ENCODE peak calls at places on chromosome 5, in four cellular contexts. C is A549, I is heart left ventricle, E is tibial nerve. O is an unnamed sample.

GRCh38 chr5:17918373-17919104 is 284.3 kb downstream of the TAF11L14 start:
- DNase-seq in C (no peak), I (no peak), E (no peak), O (no peak)

GRCh38 chr5:63398346-63398745 is 563.9 kb downstream of the HTR1A start:
- DNase-seq in C (no peak), I (no peak), E (no peak), O (no peak)

GRCh38 chr5:159104058-159104651 is 4.4 kb upstream of the EBF1 start:
- DNase-seq in C (peak; percentile 35), I (no peak), E (no peak), O (no peak)

GRCh38 chr5:541888-542692 is 17.8 kb upstream of the SLC9A3 start:
- DNase-seq in C (no peak), I (no peak), E (no peak), O (no peak)

GRCh38 chr5:170444181-170444580 is 55.0 kb upstream of the KCNMB1 start:
- DNase-seq in C (no peak), I (no peak), E (no peak), O (no peak)

GRCh38 chr5:107431536-107431935 is 239.2 kb downstream of the EFNA5 start:
- DNase-seq in C (no peak), I (no peak), E (no peak), O (no peak)

GRCh38 chr5:2761921-2762488 is 10.5 kb upstream of the IRX2 start:
- DNase-seq in C (no peak), I (no peak), E (no peak), O (no peak)

GRCh38 chr5:134122530-134122929 is 8.0 kb downstream of the TCF7 start:
- DNase-seq in C (no peak), I (no peak), E (no peak), O (no peak)

GRCh38 chr5:96067902-96068614 is 106.4 kb upstream of the ELL2 start:
- DNase-seq in C (peak; percentile 36), I (no peak), E (no peak), O (no peak)

GRCh38 chr5:36876389-36876964 is at the start of gene NIPBL:
- DNase-seq in C (peak; percentile 73), I (peak; percentile 93), E (peak; percentile 90), O (peak; percentile 93)

GRCh38 chr5:36877667-36878420 is 1.3 kb downstream of the NIPBL start:
- DNase-seq in C (peak; percentile 49), I (no peak), E (no peak), O (no peak)

GRCh38 chr5:36875789-36876388 is 680 bp upstream of the NIPBL start:
- DNase-seq in C (peak; percentile 38), I (peak; percentile 85), E (peak; percentile 66), O (peak; percentile 78)

GRCh38 chr5:36878421-36879088 is 2.0 kb downstream of the NIPBL start:
- DNase-seq in C (no peak), I (no peak), E (no peak), O (no peak)

GRCh38 chr5:36876965-36877666 is 547 bp downstream of the NIPBL start:
- DNase-seq in C (peak; percentile 36), I (peak; percentile 59), E (peak; percentile 46), O (peak; percentile 55)
- H3K27ac ChIP-seq in C (peak overlapping the region; percentile 94), I (peak overlapping the region; percentile 95), E (peak overlapping the region; percentile 94), O (peak overlapping the region; percentile 91)

GRCh38 chr5:132372122-132372521 is 2.6 kb downstream of the SLC22A5 start:
- DNase-seq in C (no peak), I (no peak), E (no peak), O (no peak)
- H3K4me3 ChIP-seq in C (peak overlapping the region; percentile 87), I (no peak overlapping the region), E (no peak overlapping the region), O (peak overlapping the region; percentile 74)

GRCh38 chr5:55096186-55096585 is 6.3 kb upstream of the GZMA start:
- DNase-seq in C (no peak), I (no peak), E (no peak), O (no peak)
- H3K27ac ChIP-seq in C (no peak overlapping the region), I (no peak overlapping the region), E (no peak overlapping the region), O (no peak overlapping the region)

GRCh38 chr5:173231381-173231766 is 3.6 kb downstream of the NKX2-5 start:
- DNase-seq in C (no peak), I (no peak), E (no peak), O (no peak)

GRCh38 chr5:173234129-173234793 is 745 bp downstream of the NKX2-5 start:
- DNase-seq in C (no peak), I (no peak), E (no peak), O (no peak)

GRCh38 chr5:173233347-173234128 is 1.5 kb downstream of the NKX2-5 start:
- DNase-seq in C (no peak), I (no peak), E (no peak), O (no peak)

GRCh38 chr5:173231996-173232498 is 3.0 kb downstream of the NKX2-5 start:
- DNase-seq in C (no peak), I (no peak), E (no peak), O (no peak)

GRCh38 chr5:173232499-173233346 is 2.3 kb downstream of the NKX2-5 start:
- DNase-seq in C (no peak), I (no peak), E (no peak), O (no peak)
- H3K4me3 ChIP-seq in C (no peak overlapping the region), I (peak overlapping the region; percentile 47), E (no peak overlapping the region), O (peak overlapping the region; percentile 27)

GRCh38 chr5:13783731-13784130 is 160.8 kb downstream of the DNAH5 start:
- DNase-seq in C (no peak), I (no peak), E (no peak), O (no peak)

GRCh38 chr5:13780081-13780480 is 164.4 kb downstream of the DNAH5 start:
- DNase-seq in C (no peak), I (no peak), E (no peak), O (no peak)

GRCh38 chr5:13786016-13786415 is 158.5 kb downstream of the DNAH5 start:
- DNase-seq in C (no peak), I (no peak), E (no peak), O (no peak)
- H3K27ac ChIP-seq in C (no peak overlapping the region), I (no peak overlapping the region), E (no peak overlapping the region), O (no peak overlapping the region)

GRCh38 chr5:177593511-177593910 is 1.5 kb downstream of the TMED9 start:
- DNase-seq in C (no peak), I (no peak), E (no peak), O (no peak)
- H3K4me3 ChIP-seq in C (no peak overlapping the region), I (no peak overlapping the region), E (no peak overlapping the region), O (no peak overlapping the region)

GRCh38 chr5:54586336-54586735 is 68.8 kb downstream of the SNX18 start:
- DNase-seq in C (no peak), I (no peak), E (no peak), O (no peak)

GRCh38 chr5:54580997-54581741 is 63.6 kb downstream of the SNX18 start:
- DNase-seq in C (no peak), I (no peak), E (no peak), O (no peak)

GRCh38 chr5:54577542-54577941 is 60.0 kb downstream of the SNX18 start:
- DNase-seq in C (no peak), I (no peak), E (no peak), O (peak; percentile 22)

GRCh38 chr5:54581831-54582548 is 64.4 kb downstream of the SNX18 start:
- DNase-seq in C (no peak), I (no peak), E (peak; percentile 21), O (no peak)
- H3K27ac ChIP-seq in C (no peak overlapping the region), I (peak overlapping the region; percentile 65), E (no peak overlapping the region), O (peak overlapping the region; percentile 58)

DNA sequence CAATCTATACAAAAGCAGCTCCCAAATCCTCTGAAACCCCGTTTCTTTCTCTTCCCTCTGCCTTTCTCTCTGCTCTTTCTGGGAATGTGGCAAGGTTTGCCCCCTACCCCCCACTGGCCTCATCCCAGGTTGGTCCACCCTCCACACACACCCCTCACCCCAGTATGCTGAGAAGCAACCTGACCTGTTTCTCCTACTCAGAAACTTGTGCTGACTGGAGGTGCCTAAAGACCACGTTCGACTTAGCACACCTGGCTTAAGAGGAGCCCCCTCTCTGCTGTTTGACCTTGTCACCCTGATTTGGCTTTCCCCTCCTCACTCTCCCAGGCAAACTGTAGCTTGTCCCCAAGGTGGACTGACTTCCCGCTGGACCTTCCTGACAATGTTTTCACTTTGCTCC is 1.1 kb upstream of the SEPTIN8 start:
- DNase-seq in C (no peak), I (no peak), E (no peak), O (no peak)
- H3K4me3 ChIP-seq in C (peak overlapping the region; percentile 83), I (peak overlapping the region; percentile 97), E (peak overlapping the region; percentile 84), O (peak overlapping the region; percentile 73)